ENCODE peak calls at places on chromosome 22, in four cellular contexts. L is NCI-H510A; B is activated CD8-positive, alpha-beta memory T cell treated with anti-CD3 and anti-CD28 coated beads for 1 hour; I is hippocampal formation. Y is an unnamed sample.

GRCh38 chr22:38455530-38456271 is 702 bp upstream of the KCNJ4 start:
- DNase-seq in L (no peak), B (no peak), I (no peak), Y (no peak)

GRCh38 chr22:46229701-46230100 is 20.4 kb downstream of the CDPF1 start:
- DNase-seq in L (no peak), B (no peak), I (no peak), Y (no peak)

GRCh38 chr22:32584650-32585049 is 110.0 kb downstream of the FBXO7 start:
- DNase-seq in L (no peak), B (no peak), I (no peak), Y (no peak)

GRCh38 chr22:35357883-35358621 is 22.8 kb upstream of the HMOX1 start:
- DNase-seq in L (no peak), B (no peak), I (no peak), Y (no peak)

GRCh38 chr22:19723165-19723989 is at the start of gene GP1BB:
- DNase-seq in L (no peak), B (no peak), I (no peak), Y (no peak)

GRCh38 chr22:38299758-38300157 is 17.5 kb downstream of the CSNK1E start:
- DNase-seq in L (no peak), B (no peak), I (no peak), Y (no peak)

GRCh38 chr22:41256898-41257260 is 16.1 kb upstream of the CHADL start:
- DNase-seq in L (no peak), B (no peak), I (no peak), Y (no peak)

GRCh38 chr22:44049369-44050231 is 25.5 kb downstream of the PARVB start:
- DNase-seq in L (no peak), B (no peak), I (no peak), Y (no peak)

GRCh38 chr22:49856343-49856742 is 2.7 kb downstream of the ZBED4 start:
- DNase-seq in L (no peak), B (no peak), I (no peak), Y (no peak)

GRCh38 chr22:50019316-50019715 is 6.8 kb upstream of the IL17REL start:
- DNase-seq in L (no peak), B (no peak), I (no peak), Y (no peak)

GRCh38 chr22:19749876-19750275 is 10.7 kb upstream of the TBX1 start:
- DNase-seq in L (no peak), B (no peak), I (no peak), Y (no peak)

GRCh38 chr22:27105142-27106025 is 448.0 kb downstream of the MIAT start:
- DNase-seq in L (no peak), B (no peak), I (no peak), Y (no peak)

GRCh38 chr22:24105018-24105360 is 76.3 kb upstream of the SUSD2 start:
- DNase-seq in L (no peak), B (no peak), I (no peak), Y (no peak)

GRCh38 chr22:19578180-19579004 is 54.2 kb upstream of the CLDN5 start:
- DNase-seq in L (no peak), B (no peak), I (no peak), Y (no peak)

GRCh38 chr22:21937041-21937820 is 15.4 kb downstream of the PPM1F start:
- DNase-seq in L (no peak), B (no peak), I (peak), Y (no peak)

GRCh38 chr22:43230983-43231723 is 44.2 kb upstream of the TTLL12 start:
- DNase-seq in L (peak), B (peak), I (peak), Y (no peak)

Y was measured in NCI-H187 treated with DMSO at 0.1 percent for 48 hours.